ENCODE peak calls at places on chromosomes 3 and 15, in seven cellular contexts. G is AG04450, Y is pancreas, Z is AG09309, W is AG04449, E is PC-9, P is skeletal muscle cell. F is an unnamed sample.

GRCh38 chr15:32919749-32920414 is 202.1 kb downstream of the GREM1 start:
- DNase-seq in G (peak; percentile 94), Y (no peak), Z (peak; percentile 96), W (peak; percentile 100), E (no peak), P (peak; percentile 97), F (no peak)

GRCh38 chr15:29045717-29046116 is 159.9 kb downstream of the APBA2 start:
- DNase-seq in G (no peak), Y (no peak), Z (no peak), W (no peak), E (no peak), P (peak; percentile 62), F (no peak)

GRCh38 chr3:100047455-100048141 is 66.7 kb downstream of the FILIP1L start:
- DNase-seq in G (peak; percentile 87), Y (no peak), Z (peak; percentile 80), W (peak; percentile 76), E (peak; percentile 41), P (peak; percentile 87), F (peak; percentile 77)

GRCh38 chr3:171108066-171108465 is 81.5 kb upstream of the SLC2A2 start:
- DNase-seq in G (no peak), Y (no peak), Z (no peak), W (no peak), E (no peak), P (no peak), F (no peak)

GRCh38 chr15:36008719-36009118 is 462.8 kb upstream of the DPH6 start:
- DNase-seq in G (no peak), Y (no peak), Z (no peak), W (no peak), E (no peak), P (no peak), F (no peak)

GRCh38 chr3:123636431-123636841 is 51.6 kb upstream of the HACD2 start:
- DNase-seq in G (no peak), Y (peak; percentile 89), Z (no peak), W (no peak), E (peak; percentile 34), P (no peak), F (no peak)

GRCh38 chr3:124395584-124396340 is 334.5 kb upstream of the UMPS start:
- DNase-seq in G (no peak), Y (no peak), Z (no peak), W (no peak), E (no peak), P (no peak), F (no peak)

GRCh38 chr3:102059145-102059943 is 210.0 kb downstream of the NFKBIZ start:
- DNase-seq in G (no peak), Y (no peak), Z (no peak), W (no peak), E (no peak), P (no peak), F (no peak)

GRCh38 chr3:10601131-10601856 is 95.9 kb upstream of the ATP2B2 start:
- DNase-seq in G (no peak), Y (no peak), Z (no peak), W (no peak), E (no peak), P (no peak), F (no peak)

GRCh38 chr15:85749261-85750151 is 45.2 kb downstream of the KLHL25 start:
- DNase-seq in G (no peak), Y (no peak), Z (no peak), W (no peak), E (no peak), P (no peak), F (no peak)

GRCh38 chr15:80404057-80404718 is at the start of gene ARNT2:
- DNase-seq in G (no peak), Y (peak; percentile 26), Z (no peak), W (no peak), E (no peak), P (no peak), F (no peak)

GRCh38 chr3:33395900-33396299 is 44.3 kb downstream of the UBP1 start:
- DNase-seq in G (no peak), Y (no peak), Z (no peak), W (no peak), E (no peak), P (no peak), F (no peak)

GRCh38 chr15:70856884-70857546 is 3.1 kb upstream of the LARP6 start:
- DNase-seq in G (peak; percentile 99), Y (peak; percentile 61), Z (peak; percentile 99), W (peak; percentile 98), E (peak; percentile 59), P (peak; percentile 99), F (peak; percentile 91)

GRCh38 chr15:60932051-60932915 is 296.8 kb downstream of the RORA start:
- DNase-seq in G (no peak), Y (no peak), Z (peak; percentile 80), W (peak; percentile 21), E (peak; percentile 85), P (peak; percentile 35), F (no peak)

GRCh38 chr3:127694467-127695215 is 21.9 kb downstream of the ABTB1 start:
- DNase-seq in G (no peak), Y (peak; percentile 89), Z (no peak), W (no peak), E (peak; percentile 69), P (no peak), F (no peak)

GRCh38 chr3:82000773-82001172 is 239.3 kb upstream of the GBE1 start:
- DNase-seq in G (no peak), Y (peak; percentile 52), Z (no peak), W (no peak), E (no peak), P (peak; percentile 27), F (no peak)

GRCh38 chr3:123383101-123384053 is 65.5 kb downstream of the ADCY5 start:
- DNase-seq in G (no peak), Y (no peak), Z (no peak), W (no peak), E (no peak), P (peak; percentile 19), F (no peak)

GRCh38 chr15:99474041-99474906 is 91.5 kb upstream of the MEF2A start:
- DNase-seq in G (no peak), Y (no peak), Z (no peak), W (no peak), E (no peak), P (no peak), F (no peak)

GRCh38 chr15:68352401-68353062 is 75.0 kb downstream of the FEM1B start:
- DNase-seq in G (peak; percentile 82), Y (no peak), Z (peak; percentile 97), W (peak; percentile 93), E (peak; percentile 45), P (peak; percentile 91), F (peak; percentile 96)

GRCh38 chr3:69710153-69710977 is 28.9 kb upstream of the MITF start:
- DNase-seq in G (peak; percentile 13), Y (no peak), Z (peak; percentile 76), W (peak; percentile 19), E (no peak), P (peak; percentile 85), F (no peak)

GRCh38 chr3:123289336-123290106 is 87.8 kb downstream of the SEC22A start:
- DNase-seq in G (no peak), Y (no peak), Z (no peak), W (no peak), E (no peak), P (no peak), F (no peak)

GRCh38 chr3:55585856-55586255 is 98.8 kb upstream of the WNT5A start:
- DNase-seq in G (no peak), Y (no peak), Z (no peak), W (no peak), E (no peak), P (no peak), F (no peak)

GRCh38 chr3:55588120-55588765 is 101.1 kb upstream of the WNT5A start:
- DNase-seq in G (no peak), Y (no peak), Z (no peak), W (no peak), E (no peak), P (no peak), F (no peak)

GRCh38 chr3:55584030-55584429 is 96.9 kb upstream of the WNT5A start:
- DNase-seq in G (no peak), Y (no peak), Z (no peak), W (no peak), E (no peak), P (no peak), F (no peak)

GRCh38 chr3:55584716-55585368 is 97.7 kb upstream of the WNT5A start:
- DNase-seq in G (no peak), Y (no peak), Z (no peak), W (no peak), E (no peak), P (no peak), F (no peak)

DNA sequence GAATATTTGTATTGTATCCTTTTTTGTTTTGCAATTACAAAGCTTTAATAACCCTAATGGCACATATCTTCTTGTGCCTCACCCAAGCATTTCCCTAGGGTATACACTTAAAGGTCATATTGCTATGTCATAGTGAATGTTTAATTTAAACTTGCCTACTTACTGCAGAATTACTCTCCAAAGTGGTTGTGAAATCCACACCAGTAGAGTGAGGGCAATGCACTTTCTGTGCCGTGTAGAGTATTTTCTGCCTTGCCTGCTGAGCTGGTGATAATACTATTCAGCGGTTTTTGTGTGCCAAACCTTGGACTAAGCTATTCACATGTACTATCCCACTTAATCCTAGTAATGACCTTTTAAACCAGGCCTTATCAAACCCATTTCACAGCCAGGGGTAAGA is 100.4 kb upstream of the WNT5A start:
- DNase-seq in G (no peak), Y (no peak), Z (no peak), W (no peak), E (no peak), P (no peak), F (no peak)
- H3K4me3 ChIP-seq in G (no peak overlapping the region), Y (no peak overlapping the region), Z (no peak overlapping the region), W (no peak overlapping the region), E (no peak overlapping the region), P (no peak overlapping the region), F (no peak overlapping the region)

GRCh38 chr15:74201656-74202420 is 749 bp downstream of the STRA6 start:
- DNase-seq in G (no peak), Y (no peak), Z (no peak), W (no peak), E (peak; percentile 45), P (no peak), F (no peak)
- H3K4me3 ChIP-seq in G (no peak overlapping the region), Y (no peak overlapping the region), Z (no peak overlapping the region), W (no peak overlapping the region), E (peak overlapping the region; percentile 73), P (no peak overlapping the region), F (peak overlapping the region; percentile 36)

GRCh38 chr3:30657914-30658313 is 51.5 kb downstream of the TGFBR2 start:
- DNase-seq in G (no peak), Y (no peak), Z (no peak), W (no peak), E (no peak), P (no peak), F (no peak)

GRCh38 chr3:30660128-30660525 is 53.7 kb downstream of the TGFBR2 start:
- DNase-seq in G (no peak), Y (no peak), Z (no peak), W (no peak), E (no peak), P (no peak), F (no peak)

GRCh38 chr3:30656624-30657141 is 50.3 kb downstream of the TGFBR2 start:
- DNase-seq in G (no peak), Y (no peak), Z (no peak), W (no peak), E (no peak), P (no peak), F (no peak)

GRCh38 chr3:30659270-30660127 is 53.1 kb downstream of the TGFBR2 start:
- DNase-seq in G (peak; percentile 88), Y (no peak), Z (peak; percentile 95), W (peak; percentile 86), E (peak; percentile 48), P (peak; percentile 86), F (peak; percentile 97)

GRCh38 chr3:30658328-30659052 is 52.1 kb downstream of the TGFBR2 start:
- DNase-seq in G (peak; percentile 43), Y (no peak), Z (no peak), W (no peak), E (peak; percentile 9), P (peak; percentile 73), F (peak; percentile 79)
- H3K4me3 ChIP-seq in G (peak overlapping the region; percentile 27), Y (no peak overlapping the region), Z (no peak overlapping the region), W (peak overlapping the region; percentile 16), E (no peak overlapping the region), P (peak overlapping the region; percentile 1), F (peak overlapping the region; percentile 8)

GRCh38 chr15:58410353-58410752 is 21.4 kb upstream of the LIPC start:
- DNase-seq in G (no peak), Y (no peak), Z (peak; percentile 28), W (no peak), E (no peak), P (no peak), F (no peak)
- H3K4me3 ChIP-seq in G (peak overlapping the region; percentile 21), Y (no peak overlapping the region), Z (peak overlapping the region; percentile 27), W (peak overlapping the region; percentile 30), E (no peak overlapping the region), P (peak overlapping the region; percentile 2), F (no peak overlapping the region)

F was measured in HFF-Myc.